ENCODE peak calls at places on chromosomes 2 and 18, in seven cellular contexts. J is CD4-positive, alpha-beta T cell; M is fibroblast of lung; S is ovary; U is thoracic aorta; B is HepG2; C is adrenal gland. R is an unnamed sample.

GRCh38 chr18:59067873-59068272 is 71.8 kb upstream of the SEC11C start:
- DNase-seq in U (no peak), S (no peak), B (no peak), C (no peak), M (no peak), J (no peak), R (no peak)

GRCh38 chr2:128286011-128286721 is 32.5 kb downstream of the HS6ST1 start:
- DNase-seq in J (no peak), C (peak; percentile 55), M (no peak), U (no peak), S (no peak), B (no peak), R (no peak)

GRCh38 chr2:45170976-45171514 is 161.8 kb upstream of the SIX2 start:
- DNase-seq in J (no peak), M (peak; percentile 61), U (no peak), B (no peak), C (no peak), S (no peak), R (no peak)

GRCh38 chr2:38218583-38218982 is 142.6 kb upstream of the CYP1B1 start:
- DNase-seq in S (peak; percentile 30), C (no peak), B (no peak), M (peak; percentile 34), U (no peak), J (no peak), R (no peak)

GRCh38 chr2:176656776-176657140 is 387.5 kb downstream of the MTX2 start:
- DNase-seq in U (no peak), B (no peak), J (no peak), M (no peak), S (no peak), C (no peak), R (no peak)

GRCh38 chr2:80074321-80074720 is 230.2 kb downstream of the LRRTM1 start:
- DNase-seq in C (no peak), J (no peak), M (no peak), B (no peak), U (no peak), S (no peak), R (no peak)

GRCh38 chr2:232511336-232511863 is 8.8 kb upstream of the PRSS56 start:
- DNase-seq in C (peak; percentile 70), J (no peak), S (no peak), U (no peak), B (no peak), M (no peak), R (no peak)

GRCh38 chr2:36770542-36771287 is 74.2 kb downstream of the VIT start:
- DNase-seq in J (peak; percentile 3), S (no peak), M (peak; percentile 22), B (peak; percentile 67), C (no peak), U (no peak), R (no peak)

GRCh38 chr18:36534154-36534688 is 236.7 kb downstream of the FHOD3 start:
- DNase-seq in M (no peak), U (no peak), C (no peak), J (no peak), B (no peak), S (no peak), R (no peak)

GRCh38 chr2:196059491-196059960 is 9.1 kb downstream of the DNAH7 start:
- DNase-seq in S (no peak), C (no peak), J (no peak), B (no peak), U (no peak), M (no peak), R (no peak)

GRCh38 chr2:195575879-195576391 is 81.1 kb upstream of the SLC39A10 start:
- DNase-seq in M (peak; percentile 85), J (no peak), U (no peak), C (no peak), B (peak; percentile 27), S (no peak), R (no peak)

GRCh38 chr2:172516299-172516698 is 39.6 kb upstream of the PDK1 start:
- DNase-seq in J (no peak), S (no peak), U (no peak), C (no peak), B (no peak), M (peak; percentile 81), R (no peak)

GRCh38 chr2:42249887-42250286 is 80.7 kb downstream of the EML4 start:
- DNase-seq in C (no peak), S (no peak), B (no peak), U (no peak), M (no peak), J (no peak), R (no peak)

GRCh38 chr18:3529597-3529996 is 79.6 kb downstream of the TGIF1 start:
- DNase-seq in B (no peak), C (no peak), U (no peak), S (no peak), M (peak; percentile 27), J (no peak), R (no peak)

GRCh38 chr2:214034417-214034816 is 376.4 kb upstream of the VWC2L start:
- DNase-seq in U (no peak), S (no peak), J (no peak), C (no peak), M (no peak), B (no peak), R (no peak)

GRCh38 chr18:13539050-13539449 is 187.3 kb downstream of the FAM210A start:
- DNase-seq in S (no peak), U (no peak), B (no peak), M (no peak), C (no peak), J (no peak), R (peak; percentile 71)

GRCh38 chr2:344811-345210 is 56.9 kb upstream of the ALKAL2 start:
- DNase-seq in B (no peak), U (no peak), J (no peak), C (no peak), S (no peak), M (no peak), R (no peak)

GRCh38 chr2:68251855-68252406 is 401 bp downstream of the PPP3R1 start:
- DNase-seq in C (peak; percentile 42), M (no peak), B (no peak), J (peak; percentile 24), S (peak; percentile 51), U (no peak), R (no peak)

GRCh38 chr2:32958836-32959235 is 12.1 kb downstream of the LTBP1 start:
- DNase-seq in B (no peak), M (peak; percentile 47), J (no peak), C (no peak), U (no peak), S (no peak), R (no peak)

GRCh38 chr2:213246665-213247281 is 37.5 kb upstream of the SPAG16 start:
- DNase-seq in C (peak; percentile 25), J (peak; percentile 32), S (peak; percentile 26), B (peak; percentile 48), M (peak; percentile 73), U (no peak), R (no peak)

GRCh38 chr2:108946442-108946841 is 42.6 kb downstream of the EDAR start:
- DNase-seq in S (no peak), J (no peak), U (no peak), C (no peak), M (no peak), B (no peak), R (no peak)

GRCh38 chr2:172445851-172446250 is 18.5 kb downstream of the ITGA6 start:
- DNase-seq in M (peak; percentile 62), U (no peak), S (no peak), J (no peak), C (no peak), B (no peak), R (no peak)

GRCh38 chr2:233350708-233351107 is 3.6 kb upstream of the DGKD start:
- DNase-seq in M (peak; percentile 64), C (peak; percentile 49), B (peak; percentile 62), S (no peak), U (no peak), J (no peak), R (no peak)

GRCh38 chr2:183428881-183429280 is 304.6 kb downstream of the NUP35 start:
- DNase-seq in M (no peak), U (no peak), C (no peak), J (no peak), S (no peak), B (no peak), R (no peak)

GRCh38 chr18:26568513-26568912 is 20.2 kb upstream of the KCTD1 start:
- DNase-seq in J (no peak), M (no peak), S (no peak), U (no peak), B (no peak), C (no peak), R (no peak)

GRCh38 chr18:26565514-26565913 is 17.2 kb upstream of the KCTD1 start:
- DNase-seq in C (no peak), B (no peak), M (no peak), S (no peak), J (no peak), U (no peak), R (no peak)

GRCh38 chr18:26566874-26567273 is 18.5 kb upstream of the KCTD1 start:
- DNase-seq in J (no peak), U (no peak), C (no peak), S (no peak), B (no peak), M (no peak), R (no peak)

DNA sequence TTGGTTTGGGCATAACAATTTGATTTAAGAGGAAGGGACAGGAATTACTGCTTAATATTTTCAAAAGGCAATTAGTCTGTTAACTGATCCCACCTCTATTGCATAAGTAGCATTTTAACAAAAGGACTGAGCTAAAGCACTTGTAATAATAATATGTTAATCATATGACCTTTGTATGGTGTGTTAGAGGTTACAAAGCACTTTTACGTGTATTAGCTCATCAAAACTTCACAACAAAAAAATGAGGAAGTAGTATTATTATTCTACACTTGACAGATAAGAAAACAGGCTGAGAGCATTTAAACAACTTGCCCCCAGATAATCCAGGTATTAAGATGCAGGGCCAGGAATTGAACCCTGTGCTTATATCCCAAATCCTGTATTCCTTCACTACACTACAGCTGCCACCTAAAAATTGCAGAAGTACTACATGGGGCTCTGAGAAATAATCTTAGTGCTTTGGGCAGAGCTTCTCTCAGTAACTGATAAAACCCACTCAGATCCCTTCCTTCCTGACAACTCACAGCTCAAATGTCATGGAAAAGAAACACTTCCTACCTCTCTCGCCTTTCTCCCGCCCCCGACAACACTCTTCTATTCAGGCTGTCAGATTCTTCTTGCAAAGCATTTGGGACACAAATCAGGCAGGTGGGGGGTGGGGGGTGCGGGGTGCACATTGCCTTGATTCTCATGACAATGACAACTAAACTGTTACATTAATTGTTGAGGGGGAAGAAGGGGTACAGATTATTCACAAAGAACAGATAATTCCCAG is 20.8 kb upstream of the KCTD1 start:
- DNase-seq in M (no peak), B (no peak), U (no peak), J (no peak), S (no peak), C (no peak), R (no peak)
- H3K27ac ChIP-seq in M (no peak overlapping the region), B (no peak overlapping the region), U (no peak overlapping the region), J (no peak overlapping the region), S (no peak overlapping the region), C (no peak overlapping the region), R (no peak overlapping the region)

GRCh38 chr2:62443886-62444285 is 62.1 kb downstream of the TMEM17 start:
- DNase-seq in B (peak; percentile 25), M (no peak), U (no peak), C (no peak), J (no peak), S (no peak), R (peak; percentile 38)
- TF ChIP-seq CTCF in B (peak; percentile 49), M (no peak), U (no peak), C (no peak), J (no peak), S (no peak), R (no peak)

GRCh38 chr2:56008661-56009411 is 85.3 kb upstream of the EFEMP1 start:
- DNase-seq in B (no peak), U (peak; percentile 6), J (no peak), S (peak; percentile 70), C (peak; percentile 27), M (peak; percentile 83), R (peak; percentile 67)
- H3K27ac ChIP-seq in B (no peak overlapping the region), U (no peak overlapping the region), J (no peak overlapping the region), S (no peak overlapping the region), C (no peak overlapping the region), M (peak overlapping the region; percentile 52), R (no peak overlapping the region)

GRCh38 chr2:223601932-223602676 is at the start of gene SCG2:
- DNase-seq in C (peak; percentile 82), S (peak; percentile 81), M (peak; percentile 97), J (no peak), U (peak; percentile 25), B (peak; percentile 42), R (peak; percentile 73)
- TF ChIP-seq CTCF in C (peak; percentile 23), S (no peak), M (peak; percentile 44), J (no peak), U (no peak), B (peak; percentile 5), R (peak; percentile 56)